ENCODE peak calls at places on chromosomes 13 and 19, in five cellular contexts. K is HepG2, M is A549, O is IMR-90, G is K562. E is an unnamed sample.
A peak's percentile ranks its signal among the peaks of the same experiment; 100 is the strongest.

GRCh38 chr13:21150013-21150412 is 26.3 kb downstream of the SKA3 start:
- DNase-seq in K (no peak), M (no peak), O (no peak), G (no peak), E (no peak)

GRCh38 chr19:41934849-41935374 is 6.7 kb upstream of the ERFL start:
- DNase-seq in K (peak; percentile 58), M (peak; percentile 80), O (peak; percentile 49), G (peak; percentile 80), E (peak; percentile 97)

GRCh38 chr19:47406711-47407416 is 12.5 kb downstream of the MEIS3 start:
- DNase-seq in K (no peak), M (no peak), O (no peak), G (peak; percentile 81), E (peak; percentile 88)

GRCh38 chr13:102487330-102487729 is 85.5 kb upstream of the FGF14 start:
- DNase-seq in K (no peak), M (no peak), O (no peak), G (no peak), E (no peak)

GRCh38 chr19:50378169-50378862 is 2.1 kb downstream of the NR1H2 start:
- DNase-seq in K (no peak), M (no peak), O (no peak), G (no peak), E (no peak)

GRCh38 chr19:10228925-10229324 is 2.2 kb downstream of the S1PR2 start:
- DNase-seq in K (peak; percentile 48), M (peak; percentile 53), O (peak; percentile 41), G (peak; percentile 70), E (no peak)

GRCh38 chr19:51651216-51651846 is 4.7 kb upstream of the SIGLEC14 start:
- DNase-seq in K (no peak), M (no peak), O (no peak), G (no peak), E (no peak)

GRCh38 chr13:21638319-21639282 is 32.3 kb upstream of the FGF9 start:
- DNase-seq in K (no peak), M (peak; percentile 14), O (peak; percentile 4), G (peak; percentile 20), E (peak; percentile 53)

GRCh38 chr13:109869312-109870237 is 83.2 kb upstream of the IRS2 start:
- DNase-seq in K (no peak), M (peak; percentile 87), O (peak; percentile 44), G (peak; percentile 15), E (no peak)

GRCh38 chr13:102461302-102461701 is 59.5 kb upstream of the FGF14 start:
- DNase-seq in K (no peak), M (no peak), O (no peak), G (no peak), E (no peak)

GRCh38 chr13:43879323-43880181 is at the start of the genes CCDC122 and LACC1:
- DNase-seq in K (peak; percentile 38), M (peak; percentile 75), O (peak; percentile 84), G (no peak), E (peak; percentile 87)

GRCh38 chr19:24048261-24048660 is 38.7 kb upstream of the ZNF254 start:
- DNase-seq in K (no peak), M (no peak), O (no peak), G (no peak), E (no peak)

GRCh38 chr19:13051581-13052165 is 51.0 kb downstream of the LYL1 start:
- DNase-seq in K (peak; percentile 54), M (peak; percentile 14), O (peak; percentile 24), G (peak; percentile 81), E (no peak)
- TF ChIP-seq MAFK in K (no peak), M (no peak), O (no peak), G (no peak), E (no peak)

GRCh38 chr13:48403929-48404328 is 9.0 kb downstream of the LPAR6 start:
- DNase-seq in K (no peak), M (no peak), O (no peak), G (no peak), E (no peak)

GRCh38 chr13:48401480-48401879 is 11.4 kb downstream of the LPAR6 start:
- DNase-seq in K (no peak), M (no peak), O (no peak), G (no peak), E (no peak)

GRCh38 chr13:48402325-48402962 is 10.5 kb downstream of the LPAR6 start:
- DNase-seq in K (no peak), M (no peak), O (no peak), G (no peak), E (no peak)

GRCh38 chr13:48404952-48405351 is 8.0 kb downstream of the LPAR6 start:
- DNase-seq in K (no peak), M (no peak), O (no peak), G (no peak), E (no peak)

GRCh38 chr13:48403151-48403631 is 9.7 kb downstream of the LPAR6 start:
- DNase-seq in K (no peak), M (no peak), O (peak; percentile 18), G (no peak), E (no peak)
- TF ChIP-seq MAFK in K (no peak), M (no peak), O (no peak), G (no peak), E (no peak)

DNA sequence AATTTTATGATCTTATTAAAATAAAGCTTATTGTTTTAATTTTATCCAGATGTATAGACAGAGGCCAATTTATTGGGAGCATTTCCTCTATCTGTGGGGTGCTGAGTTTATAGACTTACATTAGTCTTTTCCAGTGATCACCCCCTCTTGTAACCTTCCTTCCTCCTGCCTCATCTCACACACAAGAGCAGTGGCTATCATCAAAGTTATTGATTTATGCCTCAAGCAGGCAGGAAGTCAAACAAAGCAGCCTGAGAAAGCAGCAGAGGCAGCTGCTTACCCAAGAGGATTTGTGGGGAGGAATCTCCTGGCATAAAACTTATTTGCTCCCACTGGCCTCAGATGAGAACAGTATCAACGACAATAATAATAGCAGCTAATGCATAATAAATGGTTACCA is 26.3 kb upstream of the DCLK1 start:
- DNase-seq in K (no peak), M (no peak), O (no peak), G (no peak), E (no peak)
- TF ChIP-seq MAFK in K (no peak), M (no peak), O (no peak), G (no peak), E (no peak)

GRCh38 chr13:94595943-94596574 is at the start of gene TGDS:
- DNase-seq in K (peak; percentile 87), M (peak; percentile 92), O (peak; percentile 91), G (peak; percentile 82), E (peak; percentile 87)

GRCh38 chr13:94595006-94595942 is 678 bp downstream of the TGDS start:
- DNase-seq in K (no peak), M (no peak), O (peak; percentile 30), G (peak; percentile 30), E (no peak)

GRCh38 chr13:94598281-94598680 is 2.3 kb upstream of the TGDS start:
- DNase-seq in K (no peak), M (no peak), O (peak; percentile 21), G (no peak), E (no peak)

GRCh38 chr13:94599877-94600276 is 1.8 kb upstream of the GPR180 start:
- DNase-seq in K (peak; percentile 60), M (no peak), O (no peak), G (no peak), E (no peak)

DNA sequence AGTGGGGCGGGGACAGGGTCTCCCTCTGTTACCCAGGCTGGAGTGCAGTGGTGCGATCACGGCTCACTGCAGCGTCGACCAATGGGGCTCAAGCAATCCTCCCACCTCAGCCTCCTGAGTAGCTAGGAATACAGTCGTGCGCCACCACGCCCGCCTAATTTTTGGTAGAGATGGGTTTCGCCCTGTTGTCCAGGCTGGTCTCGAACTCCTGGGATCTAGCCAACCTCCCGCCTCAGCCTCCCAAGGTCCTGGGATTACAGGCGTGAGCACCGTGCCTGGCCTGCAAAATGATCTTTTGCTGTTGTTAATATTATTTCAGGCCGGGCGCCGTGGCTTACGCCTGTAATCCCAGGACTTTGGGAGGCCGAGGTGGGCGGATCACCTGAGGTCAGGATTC is 621 bp upstream of the TGDS start:
- DNase-seq in K (no peak), M (no peak), O (no peak), G (no peak), E (no peak)
- TF ChIP-seq MAFK in K (no peak), M (no peak), O (no peak), G (no peak), E (no peak)

GRCh38 chr13:106486287-106486686 is 49.2 kb downstream of the EFNB2 start:
- DNase-seq in K (no peak), M (no peak), O (no peak), G (no peak), E (no peak)

GRCh38 chr13:106481919-106482318 is 53.5 kb downstream of the EFNB2 start:
- DNase-seq in K (no peak), M (no peak), O (no peak), G (no peak), E (no peak)

GRCh38 chr13:106484755-106485193 is 50.7 kb downstream of the EFNB2 start:
- DNase-seq in K (no peak), M (no peak), O (peak; percentile 28), G (no peak), E (no peak)

GRCh38 chr13:106480511-106480910 is 55.0 kb downstream of the EFNB2 start:
- DNase-seq in K (no peak), M (no peak), O (no peak), G (no peak), E (no peak)

DNA sequence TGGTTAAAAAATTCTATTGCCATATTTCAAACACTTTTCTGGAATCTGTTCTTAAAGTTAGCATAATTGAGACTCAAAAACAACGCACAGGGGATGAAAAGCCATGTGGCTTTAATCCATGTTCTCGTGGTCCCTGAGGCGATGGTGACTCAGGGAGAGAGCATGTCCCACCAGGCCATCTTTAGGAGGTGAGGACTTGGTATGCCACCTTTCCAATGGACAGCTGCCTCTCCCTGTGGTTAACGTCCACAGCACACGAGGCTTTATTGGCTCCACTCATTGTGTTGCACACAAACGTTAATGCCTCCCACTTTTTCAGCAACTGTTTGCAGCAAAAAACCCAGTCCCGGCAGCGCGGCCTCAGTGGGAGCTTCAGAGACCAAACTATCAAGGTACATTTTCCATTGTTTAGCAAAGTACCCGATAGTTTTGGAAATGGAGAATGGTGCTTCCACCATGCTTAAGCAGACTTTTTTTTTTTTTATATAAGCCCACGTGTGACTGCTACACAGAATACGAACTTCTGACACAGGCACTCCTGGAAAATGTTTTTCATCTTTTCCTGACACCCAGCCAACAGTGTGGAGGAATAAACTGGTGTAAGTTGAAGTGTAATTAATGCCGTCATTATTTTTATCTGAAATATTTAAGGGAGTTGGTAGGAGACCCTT is 51.2 kb downstream of the EFNB2 start:
- DNase-seq in K (no peak), M (no peak), O (no peak), G (no peak), E (no peak)
- TF ChIP-seq MAFK in K (no peak), M (no peak), O (no peak), G (no peak), E (no peak)

GRCh38 chr19:15673176-15673654 is 328 bp downstream of the CYP4F12 start:
- DNase-seq in K (peak; percentile 90), M (peak; percentile 63), O (no peak), G (no peak), E (no peak)
- TF ChIP-seq MAFK in K (no peak), M (no peak), O (no peak), G (no peak), E (no peak)